ENCODE peak calls at places on chromosomes 13 and 19, in nine cellular contexts. T is thoracic aorta; R is type B pancreatic cell; E is A673; L is foreskin fibroblast; N is neural crest cell; W is activated CD8-positive, alpha-beta T cell treated with anti-CD3 and anti-CD28 coated beads for 36 hours; H is A549; U is cardiac fibroblast. Z is an unnamed sample.

GRCh38 chr13:100301418-100301817 is 212.5 kb downstream of the PCCA start:
- DNase-seq in R (no peak), W (no peak), H (no peak), U (peak; percentile 14), E (peak; percentile 89), L (no peak), T (no peak), N (no peak), Z (peak; percentile 7)

GRCh38 chr19:56838680-56838929 is 1.9 kb downstream of the PEG3 start:
- DNase-seq in E (no peak), R (no peak), W (no peak), L (no peak), T (no peak), N (no peak), H (no peak), U (no peak), Z (no peak)

GRCh38 chr19:2503521-2504109 is 27.7 kb downstream of the GADD45B start:
- DNase-seq in E (no peak), T (no peak), R (no peak), H (peak; percentile 47), N (no peak), W (peak; percentile 93), L (peak; percentile 83), U (peak; percentile 61), Z (no peak)

GRCh38 chr13:80497978-80498377 is 157.1 kb upstream of the SPRY2 start:
- DNase-seq in U (no peak), E (no peak), H (no peak), N (no peak), T (no peak), R (no peak), W (no peak), L (no peak), Z (no peak)

GRCh38 chr19:32977269-32977668 is 5.2 kb downstream of the FAAP24 start:
- DNase-seq in R (no peak), U (no peak), L (no peak), H (peak; percentile 69), N (no peak), W (no peak), T (no peak), E (no peak), Z (no peak)

GRCh38 chr13:108728370-108728769 is 99.0 kb downstream of the MYO16 start:
- DNase-seq in R (no peak), W (no peak), N (no peak), L (no peak), H (peak; percentile 36), U (no peak), E (no peak), T (no peak), Z (peak; percentile 9)

GRCh38 chr13:53501387-53501786 is 472.8 kb downstream of the OLFM4 start:
- DNase-seq in E (no peak), R (no peak), L (no peak), H (no peak), W (no peak), U (no peak), N (no peak), T (no peak), Z (no peak)

GRCh38 chr19:46823049-46823448 is 27.6 kb downstream of the AP2S1 start:
- DNase-seq in W (no peak), H (no peak), R (no peak), L (no peak), U (no peak), N (no peak), E (peak; percentile 46), T (no peak), Z (no peak)

GRCh38 chr19:14019100-14019499 is 8.8 kb upstream of the RLN3 start:
- DNase-seq in R (no peak), L (no peak), U (no peak), W (no peak), E (no peak), N (no peak), T (no peak), H (no peak), Z (no peak)

GRCh38 chr13:103788061-103788652 is 721.9 kb upstream of the SLC10A2 start:
- DNase-seq in N (no peak), U (no peak), R (no peak), H (no peak), E (peak; percentile 4), W (no peak), L (no peak), T (no peak), Z (peak; percentile 10)

GRCh38 chr13:33612641-33613638 is 205.0 kb upstream of the RFC3 start:
- DNase-seq in H (no peak), R (no peak), W (peak; percentile 54), N (no peak), L (no peak), U (no peak), T (no peak), E (no peak), Z (no peak)

DNA sequence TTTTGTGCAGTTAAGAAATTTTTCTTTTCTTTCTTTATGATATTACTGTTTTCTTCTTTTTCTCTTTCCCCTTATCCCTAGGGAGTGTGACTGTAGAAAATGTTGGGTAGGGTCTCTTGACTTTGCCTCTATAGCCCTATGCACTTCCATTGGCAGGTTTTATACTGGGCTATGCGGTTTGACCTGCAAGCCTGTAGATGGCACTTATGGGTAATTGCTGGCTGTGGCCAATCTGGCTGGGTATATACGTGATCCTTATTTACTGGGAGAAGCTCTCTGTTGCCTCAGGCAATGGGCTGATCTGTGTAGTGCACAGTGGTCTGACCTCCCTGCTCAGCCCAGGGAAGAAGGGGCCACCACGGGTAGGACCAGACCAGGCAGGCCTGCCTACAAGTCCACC is 78.8 kb downstream of the RAP2A start:
- DNase-seq in N (no peak), U (no peak), E (no peak), R (no peak), L (no peak), W (no peak), T (no peak), H (no peak), Z (no peak)
- TF ChIP-seq CTCF in N (no peak), U (no peak), E (peak; percentile 28), R (no peak), L (no peak), W (no peak), T (no peak), H (no peak), Z (no peak)

GRCh38 chr19:34173145-34173956 is 1.0 kb downstream of the LSM14A start:
- DNase-seq in N (peak; percentile 29), T (no peak), H (peak; percentile 69), W (peak; percentile 30), U (no peak), E (peak; percentile 25), R (no peak), L (peak; percentile 15), Z (peak; percentile 38)
- TF ChIP-seq CTCF in N (no peak), T (no peak), H (no peak), W (peak; percentile 24), U (no peak), E (no peak), R (peak; percentile 59), L (no peak), Z (no peak)

GRCh38 chr13:111546921-111547675 is 226.7 kb downstream of the TEX29 start:
- DNase-seq in W (no peak), L (no peak), R (no peak), H (no peak), E (no peak), N (no peak), U (no peak), T (no peak), Z (no peak)

GRCh38 chr13:111548805-111549204 is 228.4 kb downstream of the TEX29 start:
- DNase-seq in H (no peak), R (no peak), E (no peak), T (no peak), N (no peak), W (no peak), U (no peak), L (no peak), Z (no peak)

GRCh38 chr13:111549464-111549863 is 229.0 kb downstream of the TEX29 start:
- DNase-seq in T (no peak), W (no peak), E (no peak), N (no peak), H (no peak), R (no peak), L (no peak), U (no peak), Z (no peak)

GRCh38 chr13:111547726-111548273 is 227.4 kb downstream of the TEX29 start:
- DNase-seq in U (no peak), W (no peak), E (no peak), L (no peak), N (no peak), R (no peak), H (no peak), T (no peak), Z (no peak)

DNA sequence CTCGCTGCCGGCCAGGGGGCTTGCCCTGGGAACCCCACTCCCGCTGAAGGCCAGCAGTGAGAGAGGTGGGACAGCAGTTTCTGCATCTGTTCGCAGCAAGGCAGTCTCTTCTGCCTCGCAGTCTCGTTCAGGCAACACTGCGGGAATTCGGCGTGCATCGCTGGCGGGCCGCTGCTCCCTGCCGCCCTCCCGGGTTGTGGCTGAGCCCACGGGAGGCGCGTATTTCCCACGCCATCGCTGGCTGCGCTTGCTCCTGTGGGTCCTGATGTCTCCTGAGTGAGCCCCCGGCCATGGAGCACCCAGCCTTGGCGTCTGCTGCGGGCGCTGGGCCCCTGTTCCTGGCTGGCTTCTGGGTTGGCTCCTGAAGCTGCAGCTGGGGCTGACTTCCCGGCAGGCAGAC is 227.9 kb downstream of the TEX29 start:
- DNase-seq in H (no peak), R (no peak), U (no peak), E (no peak), L (no peak), W (no peak), N (no peak), T (no peak), Z (no peak)
- TF ChIP-seq CTCF in H (no peak), R (no peak), U (no peak), E (no peak), L (no peak), W (no peak), N (no peak), T (no peak), Z (no peak)

DNA sequence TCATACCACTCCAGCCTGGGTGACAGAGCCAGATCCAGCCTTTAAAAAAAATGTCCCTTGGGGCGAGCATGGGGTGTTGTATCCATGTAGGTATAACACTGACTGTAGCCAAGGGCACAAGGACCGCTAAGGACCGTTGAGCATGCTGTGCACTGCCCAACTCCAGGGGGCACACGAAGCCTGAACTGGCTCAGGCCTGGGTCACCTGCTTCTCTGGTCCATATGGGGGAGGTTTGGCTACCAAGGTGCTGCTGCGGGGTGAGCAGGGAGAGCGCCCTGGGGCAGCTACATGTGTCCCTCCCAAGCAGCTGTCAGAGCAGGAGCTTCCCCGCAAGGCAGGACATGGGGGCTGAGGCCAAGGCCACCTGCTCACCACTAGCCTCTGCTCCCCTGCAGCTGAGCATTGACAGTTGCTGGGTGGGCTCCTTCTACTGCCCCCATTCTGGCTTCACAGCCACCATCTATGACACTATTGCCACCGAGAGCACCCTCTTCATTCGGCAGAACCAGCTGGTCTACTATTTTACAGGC is 16.3 kb downstream of the CATSPERG start:
- DNase-seq in R (no peak), N (no peak), H (no peak), U (no peak), W (no peak), E (no peak), L (no peak), T (no peak), Z (no peak)
- TF ChIP-seq CTCF in R (no peak), N (no peak), H (no peak), U (no peak), W (no peak), E (no peak), L (no peak), T (no peak), Z (no peak)

Z was measured in endothelial cell.